ENCODE peak calls at places on chromosomes 2 and 18, in four cellular contexts. K is occipital lobe; T is activated naive CD8-positive, alpha-beta T cell treated with anti-CD3 and anti-CD28 coated beads for 36 hours; O is foreskin keratinocyte. N is an unnamed sample.

GRCh38 chr18:35904389-35905037 is 68.0 kb upstream of the RMP24 start:
- DNase-seq in K (no peak), T (no peak), O (no peak), N (no peak)

GRCh38 chr18:26342646-26343045 is 116.4 kb downstream of the TAF4B start:
- DNase-seq in K (no peak), T (no peak), O (peak), N (no peak)

GRCh38 chr2:168758970-168759820 is 43.2 kb upstream of the NOSTRIN start:
- DNase-seq in K (no peak), T (no peak), O (peak), N (peak)

GRCh38 chr2:48954935-48955334 is 199.4 kb downstream of the FSHR start:
- DNase-seq in K (no peak), T (no peak), O (no peak), N (no peak)

GRCh38 chr18:40473221-40473620 is 1481.8 kb upstream of the PIK3C3 start:
- DNase-seq in K (no peak), T (no peak), O (no peak), N (no peak)

GRCh38 chr2:12325806-12326205 is 390.9 kb upstream of the TRIB2 start:
- DNase-seq in K (no peak), T (no peak), O (peak), N (no peak)

GRCh38 chr2:96238266-96238665 is 27.5 kb downstream of the TMEM127 start:
- DNase-seq in K (no peak), T (no peak), O (no peak), N (no peak)

GRCh38 chr2:181008418-181008817 is 28.0 kb downstream of the UBE2E3 start:
- DNase-seq in K (no peak), T (no peak), O (no peak), N (no peak)

GRCh38 chr18:10588975-10589374 is 63.1 kb downstream of the NAPG start:
- DNase-seq in K (no peak), T (no peak), O (no peak), N (no peak)

GRCh38 chr18:49961271-49961670 is 147.9 kb upstream of the ACAA2 start:
- DNase-seq in K (no peak), T (no peak), O (no peak), N (no peak)

GRCh38 chr2:148554459-148555247 is 89.9 kb upstream of the EPC2 start:
- DNase-seq in K (no peak), T (no peak), O (peak), N (no peak)

GRCh38 chr2:241797441-241798080 is 11.4 kb upstream of the NEU4 start:
- DNase-seq in K (no peak), T (no peak), O (no peak), N (no peak)

GRCh38 chr18:22694954-22695353 is 238.2 kb upstream of the RBBP8 start:
- DNase-seq in K (no peak), T (no peak), O (peak), N (peak)

GRCh38 chr18:49645836-49646235 is 84.0 kb downstream of the LIPG start:
- DNase-seq in K (no peak), T (no peak), O (no peak), N (peak)

GRCh38 chr2:127355407-127356008 is 32.3 kb downstream of the MAP3K2 start:
- DNase-seq in K (no peak), T (no peak), O (peak), N (no peak)

GRCh38 chr2:189015378-189015777 is 41.2 kb downstream of the COL3A1 start:
- DNase-seq in K (no peak), T (no peak), O (no peak), N (peak)

GRCh38 chr2:111673526-111673925 is 210.5 kb downstream of the ANAPC1 start:
- DNase-seq in K (no peak), T (no peak), O (no peak), N (no peak)

GRCh38 chr18:36075862-36076587 is 8.7 kb upstream of the RPRD1A start:
- DNase-seq in K (no peak), T (no peak), O (peak), N (peak)

GRCh38 chr2:118249970-118250369 is 161.7 kb downstream of the INSIG2 start:
- DNase-seq in K (no peak), T (no peak), O (peak), N (no peak)

GRCh38 chr2:40534528-40534927 is 82.6 kb upstream of the SLC8A1 start:
- DNase-seq in K (no peak), T (no peak), O (no peak), N (no peak)

GRCh38 chr2:45390433-45390832 is 220.6 kb downstream of the SRBD1 start:
- DNase-seq in K (no peak), T (no peak), O (no peak), N (no peak)

GRCh38 chr2:232190796-232191195 is 187.8 kb upstream of the ALPP start:
- DNase-seq in K (no peak), T (no peak), O (no peak), N (no peak)

GRCh38 chr2:170463206-170463537 is 252.0 kb upstream of the SP5 start:
- DNase-seq in K (no peak), T (no peak), O (no peak), N (no peak)

GRCh38 chr2:174836345-174836999 is 72.2 kb upstream of the CHRNA1 start:
- DNase-seq in K (no peak), T (no peak), O (peak), N (peak)

GRCh38 chr2:129347486-129348217 is 631.8 kb upstream of the RAB6C start:
- DNase-seq in K (no peak), T (no peak), O (no peak), N (no peak)

GRCh38 chr18:35121038-35121437 is 79.8 kb downstream of the MAPRE2 start:
- DNase-seq in K (no peak), T (no peak), O (no peak), N (no peak)

GRCh38 chr2:67561411-67561965 is 164.4 kb downstream of the ETAA1 start:
- DNase-seq in K (no peak), T (no peak), O (peak), N (peak)

GRCh38 chr2:233758849-233759248 is 1.2 kb upstream of the UGT1A1 start:
- DNase-seq in K (no peak), T (no peak), O (no peak), N (no peak)

GRCh38 chr2:165402142-165402541 is 67.4 kb upstream of the CSRNP3 start:
- DNase-seq in K (no peak), T (no peak), O (no peak), N (no peak)

GRCh38 chr2:239376942-239377531 is 23.8 kb downstream of the HDAC4 start:
- DNase-seq in K (no peak), T (no peak), O (no peak), N (no peak)

GRCh38 chr2:80462654-80463053 is 158.1 kb upstream of the LRRTM1 start:
- DNase-seq in K (no peak), T (no peak), O (no peak), N (no peak)

GRCh38 chr2:186732843-186733242 is 39.0 kb downstream of the FAM171B start:
- DNase-seq in K (no peak), T (no peak), O (no peak), N (no peak)

GRCh38 chr2:28390857-28391563 is 1.6 kb upstream of the FOSL2 start:
- DNase-seq in K (peak), T (no peak), O (peak), N (peak)

GRCh38 chr2:43636616-43637015 is 444 bp upstream of the PLEKHH2 start:
- DNase-seq in K (no peak), T (peak), O (no peak), N (no peak)